ENCODE peak calls at places on chromosomes 12 and 14, in eight cellular contexts. One of them, this sample, is unnamed.

GRCh38 chr14:94114589-94115067 is 4.1 kb downstream of the IFI27 start:
- DNase-seq in neuronal stem cell: no peak
- DNase-seq in CD8-positive, alpha-beta T cell: no peak
- DNase-seq in B cell: no peak
- DNase-seq in frontal cortex: no peak
- DNase-seq in EL: peak
- DNase-seq in hippocampal formation: no peak
- DNase-seq in immature natural killer cell: no peak
- DNase-seq in this sample: no peak

GRCh38 chr14:32434180-32434579 is 105.1 kb downstream of the AKAP6 start:
- DNase-seq in B cell: no peak
- DNase-seq in CD8-positive, alpha-beta T cell: no peak
- DNase-seq in hippocampal formation: no peak
- DNase-seq in EL: no peak
- DNase-seq in neuronal stem cell: no peak
- DNase-seq in immature natural killer cell: no peak
- DNase-seq in frontal cortex: no peak
- DNase-seq in this sample: no peak

GRCh38 chr12:93618891-93619410 is 46.5 kb downstream of the SOCS2 start:
- DNase-seq in hippocampal formation: no peak
- DNase-seq in CD8-positive, alpha-beta T cell: no peak
- DNase-seq in B cell: no peak
- DNase-seq in frontal cortex: no peak
- DNase-seq in immature natural killer cell: no peak
- DNase-seq in neuronal stem cell: no peak
- DNase-seq in EL: no peak
- DNase-seq in this sample: no peak

GRCh38 chr12:21456291-21456780 is 18.9 kb downstream of the PYROXD1 start:
- DNase-seq in EL: no peak
- DNase-seq in B cell: no peak
- DNase-seq in neuronal stem cell: no peak
- DNase-seq in hippocampal formation: no peak
- DNase-seq in immature natural killer cell: peak
- DNase-seq in CD8-positive, alpha-beta T cell: no peak
- DNase-seq in frontal cortex: no peak
- DNase-seq in this sample: no peak

GRCh38 chr12:24879644-24880043 is 69.3 kb downstream of the BCAT1 start:
- DNase-seq in immature natural killer cell: no peak
- DNase-seq in B cell: no peak
- DNase-seq in CD8-positive, alpha-beta T cell: no peak
- DNase-seq in frontal cortex: no peak
- DNase-seq in neuronal stem cell: no peak
- DNase-seq in EL: peak
- DNase-seq in hippocampal formation: no peak
- DNase-seq in this sample: no peak

GRCh38 chr14:51929920-51930682 is 59.2 kb upstream of the RTRAF start:
- DNase-seq in immature natural killer cell: peak
- DNase-seq in CD8-positive, alpha-beta T cell: no peak
- DNase-seq in neuronal stem cell: no peak
- DNase-seq in B cell: no peak
- DNase-seq in frontal cortex: no peak
- DNase-seq in hippocampal formation: no peak
- DNase-seq in EL: no peak
- DNase-seq in this sample: peak

GRCh38 chr12:31494455-31494854 is 96.5 kb downstream of the DENND5B start:
- DNase-seq in B cell: no peak
- DNase-seq in hippocampal formation: no peak
- DNase-seq in EL: no peak
- DNase-seq in immature natural killer cell: no peak
- DNase-seq in CD8-positive, alpha-beta T cell: no peak
- DNase-seq in neuronal stem cell: no peak
- DNase-seq in frontal cortex: no peak
- DNase-seq in this sample: no peak

GRCh38 chr14:90578283-90578985 is 181.6 kb downstream of the CALM1 start:
- DNase-seq in hippocampal formation: no peak
- DNase-seq in neuronal stem cell: no peak
- DNase-seq in CD8-positive, alpha-beta T cell: no peak
- DNase-seq in frontal cortex: no peak
- DNase-seq in B cell: no peak
- DNase-seq in EL: no peak
- DNase-seq in immature natural killer cell: no peak
- DNase-seq in this sample: no peak

GRCh38 chr14:33432407-33433023 is 493.8 kb downstream of the NPAS3 start:
- DNase-seq in EL: peak
- DNase-seq in immature natural killer cell: no peak
- DNase-seq in B cell: no peak
- DNase-seq in CD8-positive, alpha-beta T cell: no peak
- DNase-seq in hippocampal formation: peak
- DNase-seq in neuronal stem cell: no peak
- DNase-seq in frontal cortex: no peak
- DNase-seq in this sample: peak

GRCh38 chr14:26687438-26687837 is 89.6 kb upstream of the NOVA1 start:
- DNase-seq in neuronal stem cell: no peak
- DNase-seq in B cell: no peak
- DNase-seq in hippocampal formation: no peak
- DNase-seq in EL: no peak
- DNase-seq in immature natural killer cell: no peak
- DNase-seq in CD8-positive, alpha-beta T cell: no peak
- DNase-seq in frontal cortex: no peak
- DNase-seq in this sample: no peak

GRCh38 chr12:95815635-95816212 is 25.2 kb upstream of the NTN4 start:
- DNase-seq in CD8-positive, alpha-beta T cell: no peak
- DNase-seq in immature natural killer cell: peak
- DNase-seq in hippocampal formation: no peak
- DNase-seq in EL: peak
- DNase-seq in neuronal stem cell: no peak
- DNase-seq in frontal cortex: peak
- DNase-seq in B cell: no peak
- DNase-seq in this sample: peak

GRCh38 chr12:25051583-25052190 is 102.8 kb upstream of the BCAT1 start:
- DNase-seq in immature natural killer cell: peak
- DNase-seq in neuronal stem cell: no peak
- DNase-seq in B cell: peak
- DNase-seq in EL: no peak
- DNase-seq in frontal cortex: no peak
- DNase-seq in CD8-positive, alpha-beta T cell: peak
- DNase-seq in hippocampal formation: no peak
- DNase-seq in this sample: no peak

GRCh38 chr14:67417633-67418032 is 5.7 kb upstream of the PLEK2 start:
- DNase-seq in EL: no peak
- DNase-seq in CD8-positive, alpha-beta T cell: no peak
- DNase-seq in B cell: no peak
- DNase-seq in immature natural killer cell: no peak
- DNase-seq in hippocampal formation: no peak
- DNase-seq in frontal cortex: no peak
- DNase-seq in neuronal stem cell: no peak
- DNase-seq in this sample: no peak

GRCh38 chr12:11055306-11055705 is 6.8 kb downstream of the TAS2R46 start:
- DNase-seq in hippocampal formation: no peak
- DNase-seq in EL: no peak
- DNase-seq in neuronal stem cell: no peak
- DNase-seq in frontal cortex: no peak
- DNase-seq in B cell: no peak
- DNase-seq in immature natural killer cell: no peak
- DNase-seq in CD8-positive, alpha-beta T cell: no peak
- DNase-seq in this sample: no peak

GRCh38 chr12:58064681-58065080 is 123.3 kb downstream of the ATP23 start:
- DNase-seq in neuronal stem cell: no peak
- DNase-seq in CD8-positive, alpha-beta T cell: no peak
- DNase-seq in immature natural killer cell: no peak
- DNase-seq in B cell: no peak
- DNase-seq in frontal cortex: no peak
- DNase-seq in EL: no peak
- DNase-seq in hippocampal formation: no peak
- DNase-seq in this sample: no peak

GRCh38 chr12:129337413-129337812 is 484.1 kb downstream of the GLT1D1 start:
- DNase-seq in neuronal stem cell: no peak
- DNase-seq in frontal cortex: no peak
- DNase-seq in immature natural killer cell: no peak
- DNase-seq in EL: no peak
- DNase-seq in hippocampal formation: no peak
- DNase-seq in CD8-positive, alpha-beta T cell: no peak
- DNase-seq in B cell: no peak
- DNase-seq in this sample: no peak

GRCh38 chr14:91892918-91893527 is 25.7 kb upstream of the TC2N start:
- DNase-seq in CD8-positive, alpha-beta T cell: no peak
- DNase-seq in neuronal stem cell: peak
- DNase-seq in hippocampal formation: peak
- DNase-seq in B cell: peak
- DNase-seq in EL: peak
- DNase-seq in immature natural killer cell: peak
- DNase-seq in frontal cortex: no peak
- DNase-seq in this sample: no peak

GRCh38 chr14:23093993-23094665 is 807 bp downstream of the ACIN1 start:
- DNase-seq in B cell: peak
- DNase-seq in immature natural killer cell: no peak
- DNase-seq in EL: no peak
- DNase-seq in CD8-positive, alpha-beta T cell: no peak
- DNase-seq in neuronal stem cell: no peak
- DNase-seq in hippocampal formation: no peak
- DNase-seq in frontal cortex: no peak
- DNase-seq in this sample: no peak

GRCh38 chr14:100293497-100294212 is 12.6 kb downstream of the SLC25A29 start:
- DNase-seq in CD8-positive, alpha-beta T cell: no peak
- DNase-seq in immature natural killer cell: no peak
- DNase-seq in frontal cortex: no peak
- DNase-seq in hippocampal formation: no peak
- DNase-seq in B cell: no peak
- DNase-seq in EL: no peak
- DNase-seq in neuronal stem cell: no peak
- DNase-seq in this sample: no peak

GRCh38 chr14:37558740-37559139 is 36.3 kb downstream of the FOXA1 start:
- DNase-seq in CD8-positive, alpha-beta T cell: no peak
- DNase-seq in frontal cortex: no peak
- DNase-seq in immature natural killer cell: no peak
- DNase-seq in EL: no peak
- DNase-seq in B cell: no peak
- DNase-seq in hippocampal formation: no peak
- DNase-seq in neuronal stem cell: no peak
- DNase-seq in this sample: no peak

GRCh38 chr12:62737615-62738014 is 197.3 kb downstream of the PPM1H start:
- DNase-seq in frontal cortex: no peak
- DNase-seq in CD8-positive, alpha-beta T cell: no peak
- DNase-seq in hippocampal formation: no peak
- DNase-seq in EL: no peak
- DNase-seq in neuronal stem cell: no peak
- DNase-seq in B cell: no peak
- DNase-seq in immature natural killer cell: no peak
- DNase-seq in this sample: no peak

GRCh38 chr14:75523771-75524171 is 1.5 kb downstream of the BATF start:
- DNase-seq in B cell: no peak
- DNase-seq in CD8-positive, alpha-beta T cell: no peak
- DNase-seq in neuronal stem cell: no peak
- DNase-seq in EL: peak
- DNase-seq in immature natural killer cell: no peak
- DNase-seq in frontal cortex: no peak
- DNase-seq in hippocampal formation: no peak
- DNase-seq in this sample: no peak

GRCh38 chr12:2779281-2779680 is 15.5 kb upstream of the FKBP4 start:
- DNase-seq in EL: no peak
- DNase-seq in CD8-positive, alpha-beta T cell: no peak
- DNase-seq in hippocampal formation: no peak
- DNase-seq in immature natural killer cell: no peak
- DNase-seq in B cell: no peak
- DNase-seq in frontal cortex: no peak
- DNase-seq in neuronal stem cell: no peak
- DNase-seq in this sample: no peak